ENCODE peak calls at places on chromosomes 11 and 22, in four cellular contexts. G is iris pigment epithelial cell; Y is activated CD8-positive, alpha-beta memory T cell treated with anti-CD3 and anti-CD28 coated beads, Interleukin-2, amount 10 ng/mL, durations not matched to agents 7 days and 5 days; K is iPS-NIHi11. N is an unnamed sample.
A peak's percentile ranks its signal among the peaks of the same experiment; 100 is the strongest.

GRCh38 chr22:30267382-30268302 is 991 bp upstream of the OSM start:
- DNase-seq in G (no peak), K (no peak), Y (peak; percentile 88), N (no peak)

GRCh38 chr22:20406686-20407408 is 12.9 kb downstream of the ZNF74 start:
- DNase-seq in K (no peak), Y (no peak), G (no peak), N (no peak)

GRCh38 chr11:112481893-112482292 is 221.2 kb upstream of the PLET1 start:
- DNase-seq in G (no peak), Y (no peak), K (no peak), N (no peak)

GRCh38 chr11:69707156-69707555 is 3.3 kb upstream of the FGF19 start:
- DNase-seq in K (no peak), G (no peak), Y (no peak), N (peak; percentile 65)

GRCh38 chr22:39617342-39617741 is 46.8 kb downstream of the CACNA1I start:
- DNase-seq in G (no peak), Y (no peak), K (no peak), N (peak; percentile 27)

GRCh38 chr11:23746896-23747295 is 750.0 kb upstream of the LUZP2 start:
- DNase-seq in Y (no peak), G (no peak), K (no peak), N (no peak)

GRCh38 chr22:32080904-32081303 is 37.8 kb downstream of the SLC5A1 start:
- DNase-seq in G (peak; percentile 61), K (peak; percentile 76), Y (no peak), N (peak; percentile 84)

GRCh38 chr11:38988908-38989307 is 2390.9 kb upstream of the RAG2 start:
- DNase-seq in G (no peak), Y (no peak), K (no peak), N (no peak)

GRCh38 chr11:68146704-68147474 is 25.7 kb upstream of the CHKA start:
- DNase-seq in K (peak; percentile 59), G (peak; percentile 32), Y (no peak), N (no peak)

GRCh38 chr11:21622995-21623394 is 569.9 kb upstream of the ANO5 start:
- DNase-seq in G (no peak), Y (no peak), K (peak; percentile 13), N (no peak)